ENCODE peak calls at places on chromosomes 13 and 19, in four cellular contexts. J is HEK293T, K is HCT116, Y is K562. L is an unnamed sample.

GRCh38 chr19:29966594-29967249 is 24.7 kb downstream of the URI1 start:
- DNase-seq in J (no peak), K (no peak), Y (no peak), L (no peak)

GRCh38 chr19:16841391-16841926 is 12.3 kb downstream of the SIN3B start:
- DNase-seq in J (no peak), K (no peak), Y (no peak), L (no peak)

GRCh38 chr19:35260694-35261304 is 8.0 kb upstream of the USF2 start:
- DNase-seq in J (no peak), K (no peak), Y (no peak), L (peak; percentile 0)

GRCh38 chr13:46908511-46908910 is 11.7 kb upstream of the HTR2A start:
- DNase-seq in J (no peak), K (no peak), Y (no peak), L (no peak)

GRCh38 chr19:23896912-23897311 is 17.8 kb upstream of the ZNF726 start:
- DNase-seq in J (no peak), K (no peak), Y (no peak), L (no peak)

GRCh38 chr19:6056801-6057650 is 53.3 kb downstream of the RFX2 start:
- DNase-seq in J (no peak), K (no peak), Y (peak; percentile 53), L (no peak)

GRCh38 chr19:29834991-29835390 is 23.2 kb downstream of the CCNE1 start:
- DNase-seq in J (no peak), K (no peak), Y (no peak), L (no peak)

GRCh38 chr13:31328549-31329229 is 128.9 kb downstream of the B3GLCT start:
- DNase-seq in J (peak; percentile 45), K (no peak), Y (no peak), L (no peak)

GRCh38 chr13:113528798-113529180 is 38.3 kb upstream of the DCUN1D2 start:
- DNase-seq in J (no peak), K (no peak), Y (no peak), L (no peak)

GRCh38 chr13:114152831-114153371 is 20.5 kb upstream of the RASA3 start:
- DNase-seq in J (no peak), K (no peak), Y (no peak), L (no peak)

GRCh38 chr13:49218493-49219051 is 1.6 kb upstream of the MLNR start:
- DNase-seq in J (no peak), K (no peak), Y (no peak), L (peak; percentile 38)

GRCh38 chr13:100128373-100128772 is 39.5 kb downstream of the PCCA start:
- DNase-seq in J (peak; percentile 22), K (no peak), Y (peak; percentile 19), L (no peak)

GRCh38 chr19:10404888-10405808 is 1.8 kb upstream of the CDC37 start:
- DNase-seq in J (no peak), K (no peak), Y (no peak), L (no peak)

GRCh38 chr19:10289167-10289835 is 451 bp upstream of the ICAM5 start:
- DNase-seq in J (peak; percentile 70), K (peak; percentile 77), Y (peak; percentile 82), L (peak; percentile 86)

GRCh38 chr13:60258349-60258748 is 94.6 kb upstream of the DIAPH3 start:
- DNase-seq in J (no peak), K (no peak), Y (no peak), L (peak; percentile 63)

GRCh38 chr13:108551674-108552073 is 77.7 kb upstream of the MYO16 start:
- DNase-seq in J (no peak), K (no peak), Y (no peak), L (no peak)

GRCh38 chr19:246551-246950 is 44.7 kb downstream of the PLPP2 start:
- DNase-seq in J (no peak), K (no peak), Y (no peak), L (peak; percentile 21)

GRCh38 chr13:41503386-41503785 is 46.0 kb downstream of the RGCC start:
- DNase-seq in J (no peak), K (no peak), Y (no peak), L (no peak)

GRCh38 chr19:10602330-10603083 is 15.4 kb upstream of the AP1M2 start:
- DNase-seq in J (peak; percentile 97), K (peak; percentile 26), Y (peak; percentile 98), L (peak; percentile 91)

GRCh38 chr13:35489050-35489449 is 12.6 kb upstream of the MAB21L1 start:
- DNase-seq in J (no peak), K (no peak), Y (no peak), L (no peak)

GRCh38 chr19:47176627-47177090 is 46.0 kb downstream of the SAE1 start:
- DNase-seq in J (no peak), K (no peak), Y (no peak), L (no peak)

DNA sequence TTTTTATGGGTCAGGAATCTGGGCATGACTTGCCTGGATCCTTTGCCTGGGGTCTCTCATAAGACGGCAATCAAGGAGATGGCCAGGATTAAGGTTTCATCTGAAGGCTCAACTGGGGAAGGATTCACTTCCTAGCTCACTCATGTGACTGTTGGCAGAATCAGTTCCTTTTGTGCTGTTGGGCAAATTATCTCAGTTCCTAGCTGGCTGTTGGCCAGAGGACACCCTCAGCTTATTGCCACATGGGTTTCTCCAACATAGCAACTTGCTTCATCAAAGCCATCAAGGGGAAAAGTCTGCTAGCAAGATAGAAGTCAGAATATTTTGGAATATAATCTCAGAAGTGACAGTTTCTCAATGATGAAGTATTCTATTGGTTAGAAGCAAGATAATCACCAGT is 12.2 kb upstream of the EVI5L start:
- DNase-seq in J (no peak), K (no peak), Y (no peak), L (no peak)
- TF ChIP-seq SP1 in J (no peak), K (no peak), Y (no peak), L (no peak)

GRCh38 chr13:102291587-102292218 is 110.1 kb downstream of the FGF14 start:
- DNase-seq in J (no peak), K (no peak), Y (no peak), L (no peak)
- TF ChIP-seq SP1 in J (no peak), K (no peak), Y (no peak), L (no peak)

GRCh38 chr19:13240312-13241022 is 90.3 kb downstream of the IER2 start:
- DNase-seq in J (no peak), K (no peak), Y (no peak), L (no peak)
- TF ChIP-seq SP1 in J (no peak), K (no peak), Y (no peak), L (no peak)

GRCh38 chr19:11984986-11985385 is 20.1 kb downstream of the ZNF763 start:
- DNase-seq in J (no peak), K (no peak), Y (peak; percentile 16), L (peak; percentile 84)
- TF ChIP-seq SP1 in J (no peak), K (no peak), Y (no peak), L (no peak)

GRCh38 chr13:27139565-27139964 is 32.0 kb downstream of the USP12 start:
- DNase-seq in J (no peak), K (no peak), Y (no peak), L (no peak)

GRCh38 chr13:27135023-27135422 is 36.6 kb downstream of the USP12 start:
- DNase-seq in J (no peak), K (no peak), Y (no peak), L (no peak)

GRCh38 chr13:27140060-27140459 is 31.6 kb downstream of the USP12 start:
- DNase-seq in J (no peak), K (no peak), Y (no peak), L (no peak)

GRCh38 chr13:27138457-27139093 is 33.0 kb downstream of the USP12 start:
- DNase-seq in J (no peak), K (no peak), Y (peak; percentile 57), L (no peak)

DNA sequence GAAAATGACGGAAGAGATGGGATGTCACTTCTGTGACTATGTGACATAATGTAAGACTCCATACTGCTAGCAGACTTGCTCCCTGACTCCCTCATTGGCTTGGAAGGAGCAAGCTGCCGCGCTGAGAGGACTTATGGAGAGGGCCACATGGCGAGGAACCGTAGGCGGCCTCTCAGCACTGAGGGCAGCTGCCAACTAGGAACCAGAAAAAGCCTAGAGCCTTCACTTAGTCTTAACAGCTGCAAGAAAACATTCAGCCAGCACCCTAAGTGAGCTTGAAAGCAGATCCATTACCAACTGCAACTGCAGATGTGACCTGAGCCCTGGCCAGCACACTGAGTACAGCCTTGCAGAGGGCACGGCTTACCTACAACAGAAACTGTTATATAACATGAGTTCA is 33.9 kb downstream of the USP12 start:
- DNase-seq in J (no peak), K (no peak), Y (no peak), L (no peak)
- TF ChIP-seq SP1 in J (no peak), K (no peak), Y (no peak), L (no peak)

DNA sequence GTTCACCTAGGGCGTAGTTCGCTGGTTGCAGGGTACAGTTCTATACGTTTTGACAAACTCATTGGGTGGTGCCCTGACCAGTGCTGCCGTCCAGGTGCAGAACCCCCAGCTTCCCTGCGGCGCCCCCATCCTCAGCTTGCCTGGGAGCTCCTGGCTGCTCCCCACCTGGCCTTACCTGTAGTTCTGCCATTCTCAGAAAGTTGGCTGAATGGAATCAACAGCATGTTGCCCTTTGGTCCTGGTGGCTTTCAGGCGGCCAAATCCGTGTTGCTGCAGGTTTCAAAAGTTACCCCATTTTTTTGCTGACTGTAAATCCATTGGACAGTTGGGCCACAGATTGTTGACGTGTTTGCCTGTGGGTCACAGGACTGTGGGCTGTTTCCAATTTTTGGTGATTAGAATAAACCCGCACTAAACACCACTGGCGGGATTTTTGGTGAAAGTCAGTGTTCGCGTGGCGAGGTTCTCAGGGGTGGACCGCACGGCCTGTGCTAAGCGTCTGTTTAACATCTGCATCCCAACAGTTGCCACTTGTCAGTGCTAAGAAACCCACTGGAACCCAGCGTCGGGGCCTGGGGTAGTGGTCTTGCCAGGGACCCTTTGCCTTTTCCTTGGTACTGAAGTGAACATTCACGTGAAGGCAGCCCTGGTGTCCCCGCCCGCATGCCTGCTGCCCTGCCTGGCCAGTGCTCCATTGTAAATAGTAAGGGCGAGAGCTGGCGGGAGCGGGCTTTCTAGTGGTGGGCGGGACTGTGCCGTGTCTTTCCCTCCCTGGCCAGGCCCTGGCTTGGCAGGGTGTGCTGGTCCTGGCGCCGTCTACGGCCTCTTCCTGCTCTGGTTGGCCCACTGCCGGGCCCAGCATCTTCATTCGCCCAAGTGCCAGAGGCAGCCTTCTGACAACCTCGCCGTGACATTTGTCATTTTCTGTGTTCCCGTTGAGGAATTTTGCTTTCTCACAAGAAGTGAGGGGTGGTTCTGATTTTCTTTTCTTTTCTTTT is 3.3 kb downstream of the DOT1L start:
- DNase-seq in J (no peak), K (no peak), Y (no peak), L (no peak)
- TF ChIP-seq SP1 in J (no peak), K (no peak), Y (no peak), L (no peak)

DNA sequence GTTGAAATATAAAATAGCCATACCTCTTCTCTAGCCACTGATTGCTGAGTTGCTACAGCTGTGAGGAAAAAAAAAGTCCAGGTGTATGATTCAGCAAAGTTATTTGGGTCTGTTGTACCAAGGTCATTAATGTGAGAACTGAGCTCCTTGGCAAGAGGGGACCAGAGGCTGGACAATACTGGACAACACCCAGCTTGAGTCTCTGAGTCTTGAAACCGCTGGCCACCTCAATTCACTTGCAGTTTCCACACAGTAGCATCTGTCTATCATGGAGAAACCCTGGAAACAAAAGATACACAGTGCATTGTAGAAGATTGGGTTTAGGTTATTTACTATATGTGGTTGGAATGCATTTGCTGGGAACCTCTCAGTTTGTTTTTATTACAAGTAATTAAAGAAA is 60.4 kb downstream of the WDFY2 start:
- DNase-seq in J (no peak), K (no peak), Y (no peak), L (no peak)
- TF ChIP-seq SP1 in J (no peak), K (no peak), Y (no peak), L (no peak)

GRCh38 chr19:3618144-3618810 is 8.3 kb downstream of the CACTIN start:
- DNase-seq in J (peak; percentile 79), K (no peak), Y (peak; percentile 93), L (peak; percentile 80)
- TF ChIP-seq SP1 in J (no peak), K (no peak), Y (peak; percentile 54), L (no peak)

GRCh38 chr13:102231486-102231885 is 170.4 kb downstream of the FGF14 start:
- DNase-seq in J (no peak), K (no peak), Y (no peak), L (no peak)
- TF ChIP-seq SP1 in J (no peak), K (no peak), Y (no peak), L (no peak)